ENCODE peak calls at places on chromosomes 7 and 10, in ten cellular contexts. O, Z, Y, E, C, X, F, H, B and P are unnamed samples.
A peak's percentile ranks its signal among the peaks of the same experiment; 100 is the strongest.

GRCh38 chr7:30285067-30285530 is 702 bp downstream of the ZNRF2 start:
- DNase-seq in O (peak; percentile 8), Z (peak; percentile 30), Y (peak; percentile 40), E (no peak), C (peak; percentile 65), X (peak; percentile 33), F (peak; percentile 49), H (peak; percentile 40), B (no peak), P (no peak)

GRCh38 chr7:97226541-97226940 is 109.0 kb downstream of the SDHAF3 start:
- DNase-seq in O (no peak), Z (no peak), Y (no peak), E (no peak), C (no peak), X (no peak), F (no peak), H (no peak), B (no peak), P (no peak)

GRCh38 chr7:80415522-80415921 is 96.3 kb downstream of the GNAT3 start:
- DNase-seq in O (peak; percentile 60), Z (peak; percentile 19), Y (no peak), E (no peak), C (no peak), X (no peak), F (no peak), H (no peak), B (no peak), P (no peak)

GRCh38 chr7:22726849-22727792 is at the start of gene IL6:
- DNase-seq in O (peak; percentile 97), Z (peak; percentile 97), Y (peak; percentile 87), E (peak; percentile 58), C (peak; percentile 83), X (peak; percentile 63), F (peak; percentile 86), H (peak; percentile 35), B (peak; percentile 97), P (no peak)

GRCh38 chr7:66639773-66640172 is 11.1 kb downstream of the KCTD7 start:
- DNase-seq in O (no peak), Z (no peak), Y (no peak), E (no peak), C (no peak), X (no peak), F (no peak), H (no peak), B (no peak), P (no peak)

GRCh38 chr7:128783143-128783799 is 7.7 kb upstream of the OPN1SW start:
- DNase-seq in O (peak; percentile 89), Z (peak; percentile 90), Y (peak; percentile 78), E (no peak), C (no peak), X (peak; percentile 49), F (peak; percentile 78), H (no peak), B (no peak), P (no peak)

GRCh38 chr10:124565565-124566221 is 104.1 kb downstream of the LHPP start:
- DNase-seq in O (no peak), Z (peak; percentile 52), Y (no peak), E (no peak), C (peak; percentile 81), X (no peak), F (no peak), H (peak; percentile 75), B (peak; percentile 79), P (no peak)

GRCh38 chr10:69413221-69413865 is 3.4 kb downstream of the TACR2 start:
- DNase-seq in O (peak; percentile 70), Z (peak; percentile 78), Y (peak; percentile 63), E (peak; percentile 48), C (no peak), X (peak; percentile 63), F (peak; percentile 66), H (peak; percentile 72), B (no peak), P (peak; percentile 21)

GRCh38 chr7:112199672-112200071 is 6.5 kb downstream of the DOCK4 start:
- DNase-seq in O (no peak), Z (no peak), Y (no peak), E (no peak), C (no peak), X (no peak), F (no peak), H (no peak), B (no peak), P (no peak)

GRCh38 chr7:127782075-127782474 is 130.1 kb downstream of the SND1 start:
- DNase-seq in O (no peak), Z (no peak), Y (no peak), E (no peak), C (no peak), X (no peak), F (no peak), H (no peak), B (no peak), P (no peak)

GRCh38 chr7:33742521-33742920 is 162.8 kb upstream of the BMPER start:
- DNase-seq in O (no peak), Z (no peak), Y (no peak), E (no peak), C (no peak), X (no peak), F (no peak), H (no peak), B (no peak), P (no peak)

GRCh38 chr7:43764039-43764789 is 5.7 kb downstream of the BLVRA start:
- DNase-seq in O (no peak), Z (peak; percentile 68), Y (peak; percentile 34), E (peak; percentile 56), C (peak; percentile 86), X (peak; percentile 52), F (no peak), H (peak; percentile 58), B (no peak), P (no peak)

GRCh38 chr7:48691788-48692187 is 232.6 kb upstream of the CDC14C start:
- DNase-seq in O (no peak), Z (no peak), Y (no peak), E (no peak), C (no peak), X (no peak), F (no peak), H (no peak), B (no peak), P (no peak)

GRCh38 chr7:115177832-115178231 is 255.9 kb downstream of the MDFIC start:
- DNase-seq in O (no peak), Z (no peak), Y (no peak), E (no peak), C (no peak), X (no peak), F (no peak), H (no peak), B (no peak), P (no peak)

GRCh38 chr10:69344591-69345244 is 66.4 kb downstream of the HK1 start:
- DNase-seq in O (no peak), Z (no peak), Y (no peak), E (no peak), C (no peak), X (no peak), F (no peak), H (peak; percentile 50), B (no peak), P (no peak)

GRCh38 chr10:43436291-43437140 is at the start of gene ZNF487:
- DNase-seq in O (peak; percentile 79), Z (peak; percentile 89), Y (peak; percentile 90), E (peak; percentile 82), C (peak; percentile 94), X (peak; percentile 94), F (peak; percentile 92), H (peak; percentile 96), B (peak; percentile 93), P (peak; percentile 88)
- TF ChIP-seq CTCF in O (peak; percentile 37), Z (peak; percentile 19), Y (peak; percentile 7), E (no peak), C (peak; percentile 37), X (no peak), F (no peak), H (peak; percentile 53), B (peak; percentile 37), P (peak; percentile 7)

GRCh38 chr7:24318326-24318725 is 34.3 kb downstream of the NPY start:
- DNase-seq in O (no peak), Z (no peak), Y (no peak), E (peak; percentile 24), C (no peak), X (no peak), F (no peak), H (peak; percentile 48), B (no peak), P (no peak)
- TF ChIP-seq CTCF in O (peak; percentile 12), Z (peak; percentile 15), Y (no peak), E (no peak), C (no peak), X (no peak), F (no peak), H (peak; percentile 29), B (peak; percentile 55), P (no peak)

DNA sequence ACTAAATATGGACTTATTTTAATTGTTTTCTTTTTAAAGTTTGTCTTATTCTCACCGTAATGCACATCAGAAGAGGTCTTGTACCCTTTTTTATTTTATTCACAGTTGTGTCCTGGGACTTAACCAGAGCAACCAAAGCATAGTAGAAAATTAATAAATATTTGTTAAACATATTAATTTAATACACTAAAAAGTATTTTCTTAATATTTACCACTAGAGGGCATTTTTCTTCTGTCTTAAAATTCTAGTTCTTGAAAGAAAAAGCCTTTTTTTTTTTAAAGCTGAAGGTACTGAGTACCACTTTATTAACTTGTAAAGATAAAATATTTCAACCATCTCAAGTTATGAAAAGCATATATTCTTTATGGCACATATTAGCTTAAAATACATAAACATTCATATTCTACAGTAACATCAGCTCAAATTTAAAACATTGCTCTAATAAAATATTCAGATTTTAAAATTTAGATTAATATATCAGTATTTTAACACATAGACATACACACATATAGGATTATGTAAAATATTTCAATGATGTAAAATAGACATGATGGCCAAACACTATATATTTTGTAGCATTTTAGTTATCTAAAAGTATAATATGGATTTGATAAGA is 260.4 kb downstream of the SEMA3A start:
- DNase-seq in O (peak; percentile 9), Z (peak; percentile 23), Y (no peak), E (no peak), C (no peak), X (no peak), F (no peak), H (no peak), B (no peak), P (no peak)
- TF ChIP-seq CTCF in O (peak; percentile 33), Z (peak; percentile 41), Y (no peak), E (peak; percentile 53), C (peak; percentile 12), X (no peak), F (peak; percentile 86), H (no peak), B (peak; percentile 83), P (no peak)

GRCh38 chr7:73578342-73579124 is at the start of gene TBL2:
- DNase-seq in O (peak; percentile 97), Z (peak; percentile 99), Y (peak; percentile 99), E (peak; percentile 99), C (peak; percentile 99), X (peak; percentile 100), F (peak; percentile 98), H (peak; percentile 100), B (peak; percentile 99), P (peak; percentile 99)
- TF ChIP-seq CTCF in O (peak; percentile 23), Z (peak; percentile 37), Y (no peak), E (no peak), C (no peak), X (no peak), F (no peak), H (peak; percentile 21), B (peak; percentile 59), P (no peak)

DNA sequence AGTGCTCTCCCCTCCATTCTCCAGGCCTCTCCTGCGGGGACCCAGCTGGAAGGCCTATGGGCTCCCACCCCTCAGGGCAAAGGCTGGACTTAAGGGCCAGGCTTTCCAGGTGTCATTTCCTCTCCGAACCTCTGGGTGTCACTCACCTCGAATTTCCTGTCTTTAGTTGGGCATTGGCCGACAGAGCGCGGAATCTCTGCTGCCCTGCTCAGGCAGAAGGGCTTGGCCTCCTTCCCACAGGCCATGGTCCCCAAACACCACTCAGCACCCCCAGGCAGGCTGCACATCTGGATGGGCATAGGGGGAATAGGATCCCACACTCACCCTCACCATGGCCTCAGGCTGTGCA is 212.9 kb downstream of the CCSER2 start:
- DNase-seq in O (no peak), Z (peak; percentile 11), Y (no peak), E (no peak), C (no peak), X (no peak), F (no peak), H (no peak), B (no peak), P (no peak)
- TF ChIP-seq CTCF in O (no peak), Z (peak; percentile 21), Y (no peak), E (no peak), C (no peak), X (no peak), F (no peak), H (no peak), B (no peak), P (no peak)